ENCODE peak calls at places on chromosomes 6 and 20, in six cellular contexts. A is BE2C, E is GDM1, H is GM23248, I is non-pigmented ciliary epithelial cell, N is Daoy. J is an unnamed sample.

GRCh38 chr20:9166153-9166780 is 97.4 kb downstream of the PLCB4 start:
- DNase-seq in E (no peak), A (no peak), I (no peak), N (no peak), H (no peak), J (no peak)

GRCh38 chr6:24323632-24324337 is 34.1 kb downstream of the DCDC2 start:
- DNase-seq in N (peak; percentile 68), I (peak; percentile 52), A (no peak), E (no peak), H (peak; percentile 23), J (peak; percentile 87)

GRCh38 chr6:106156863-106157262 is 70.7 kb downstream of the PRDM1 start:
- DNase-seq in E (no peak), H (no peak), I (no peak), N (no peak), A (no peak), J (no peak)

GRCh38 chr20:967796-968742 is 34.0 kb downstream of the RSPO4 start:
- DNase-seq in N (peak; percentile 70), E (no peak), H (peak; percentile 31), I (peak; percentile 6), A (no peak), J (peak; percentile 6)

GRCh38 chr6:22025468-22026159 is 271.2 kb downstream of the PRL start:
- DNase-seq in A (peak; percentile 43), I (peak; percentile 91), H (peak; percentile 48), E (peak; percentile 80), N (peak; percentile 87), J (peak; percentile 99)

GRCh38 chr6:25344827-25345226 is 65.7 kb downstream of the CARMIL1 start:
- DNase-seq in E (no peak), N (no peak), I (no peak), H (no peak), A (no peak), J (no peak)

GRCh38 chr6:108160009-108160408 is 5.8 kb upstream of the NR2E1 start:
- DNase-seq in A (no peak), E (no peak), I (no peak), N (no peak), H (no peak), J (no peak)

GRCh38 chr6:169168302-169168630 is 85.4 kb downstream of the THBS2 start:
- DNase-seq in N (no peak), I (no peak), A (peak; percentile 60), H (no peak), E (no peak), J (no peak)

GRCh38 chr6:140586426-140587061 is 1212.1 kb upstream of the CITED2 start:
- DNase-seq in H (no peak), A (no peak), E (no peak), I (no peak), N (no peak), J (no peak)

GRCh38 chr20:60882776-60883303 is 369.2 kb upstream of the CDH4 start:
- DNase-seq in I (peak; percentile 18), H (peak; percentile 10), E (no peak), A (no peak), N (peak; percentile 23), J (no peak)

GRCh38 chr6:109059148-109059547 is 35.5 kb downstream of the SESN1 start:
- DNase-seq in A (no peak), E (no peak), I (no peak), N (no peak), H (peak; percentile 58), J (no peak)

GRCh38 chr6:45160305-45160704 is 167.8 kb upstream of the RUNX2 start:
- DNase-seq in A (no peak), N (no peak), E (no peak), H (no peak), I (no peak), J (no peak)

J was measured in astrocyte.